ENCODE peak calls at places on chromosomes 11 and 22, in eight cellular contexts. S is mesendoderm; C is naive thymus-derived CD8-positive, alpha-beta T cell; P is brain microvascular endothelial cell; U is MM.1S; Z is endothelial cell; I is OCI-LY7; D is activated CD8-positive, alpha-beta memory T cell treated with anti-CD3 and anti-CD28 coated beads, Interleukin-2, amount 50 U/mL, for 4 hours. N is an unnamed sample.

GRCh38 chr11:125170406-125171031 is 6.0 kb downstream of the PKNOX2 start:
- DNase-seq in S (peak), C (no peak), P (peak), U (no peak), Z (no peak), I (no peak), D (no peak), N (peak)

GRCh38 chr11:65852508-65853248 is 5.3 kb downstream of the CFL1 start:
- DNase-seq in S (no peak), C (no peak), P (no peak), U (no peak), Z (no peak), I (no peak), D (no peak), N (no peak)

GRCh38 chr22:23065069-23065451 is 5.3 kb upstream of the GNAZ start:
- DNase-seq in S (no peak), C (peak), P (no peak), U (no peak), Z (no peak), I (no peak), D (peak), N (no peak)

GRCh38 chr11:92882828-92883611 is 86.4 kb upstream of the MTNR1B start:
- DNase-seq in S (no peak), C (no peak), P (no peak), U (no peak), Z (no peak), I (no peak), D (no peak), N (no peak)

GRCh38 chr11:70503878-70504240 is 105.5 kb downstream of the CTTN start:
- DNase-seq in S (peak), C (no peak), P (no peak), U (no peak), Z (peak), I (no peak), D (no peak), N (no peak)

GRCh38 chr11:80031014-80031565 is 590.3 kb upstream of the TENM4 start:
- DNase-seq in S (no peak), C (no peak), P (no peak), U (peak), Z (no peak), I (no peak), D (no peak), N (no peak)

GRCh38 chr11:13251961-13252360 is 25.6 kb upstream of the BMAL1 start:
- DNase-seq in S (no peak), C (no peak), P (no peak), U (no peak), Z (no peak), I (no peak), D (no peak), N (no peak)

GRCh38 chr11:11297578-11297977 is 55.5 kb downstream of the CSNK2A3 start:
- DNase-seq in S (no peak), C (no peak), P (no peak), U (no peak), Z (no peak), I (no peak), D (no peak), N (peak)

GRCh38 chr22:19722915-19723164 is 499 bp upstream of the GP1BB start:
- DNase-seq in S (no peak), C (no peak), P (no peak), U (no peak), Z (no peak), I (no peak), D (no peak), N (no peak)

GRCh38 chr11:43852057-43852636 is 28.5 kb upstream of the ALKBH3 start:
- DNase-seq in S (peak), C (peak), P (peak), U (peak), Z (peak), I (peak), D (peak), N (peak)

N was measured in RPMI7951.